ENCODE peak calls at places on chromosomes 13 and 19, in four cellular contexts. One of them, this sample, is unnamed.

GRCh38 chr13:52842440-52842839 is 6.0 kb downstream of the PCDH8 start:
- ATAC-seq in upper lobe of right lung: no peak
- ATAC-seq in upper lobe of left lung: no peak
- ATAC-seq in heart right ventricle: no peak
- ATAC-seq in this sample: no peak

GRCh38 chr19:35421362-35421761 is 26.7 kb upstream of the FFAR2 start:
- ATAC-seq in upper lobe of right lung: no peak
- ATAC-seq in upper lobe of left lung: no peak
- ATAC-seq in heart right ventricle: no peak
- ATAC-seq in this sample: no peak

GRCh38 chr19:37218592-37218935 is 550 bp downstream of the ZNF383 start:
- ATAC-seq in upper lobe of right lung: no peak
- ATAC-seq in upper lobe of left lung: no peak
- ATAC-seq in heart right ventricle: peak; percentile 6
- ATAC-seq in this sample: no peak

GRCh38 chr19:51600940-51601575 is 29.1 kb downstream of the SIGLEC5 start:
- ATAC-seq in upper lobe of right lung: peak; percentile 39
- ATAC-seq in upper lobe of left lung: no peak
- ATAC-seq in heart right ventricle: peak; percentile 16
- ATAC-seq in this sample: no peak

GRCh38 chr19:27675771-27676170 is 1537.2 kb downstream of the UQCRFS1 start:
- ATAC-seq in upper lobe of right lung: no peak
- ATAC-seq in upper lobe of left lung: no peak
- ATAC-seq in heart right ventricle: peak; percentile 32
- ATAC-seq in this sample: no peak

GRCh38 chr13:58827904-58828303 is 1196.4 kb downstream of the PCDH17 start:
- ATAC-seq in upper lobe of right lung: no peak
- ATAC-seq in upper lobe of left lung: no peak
- ATAC-seq in heart right ventricle: no peak
- ATAC-seq in this sample: no peak

GRCh38 chr13:79380943-79381445 is 25.1 kb downstream of the RBM26 start:
- ATAC-seq in upper lobe of right lung: no peak
- ATAC-seq in upper lobe of left lung: no peak
- ATAC-seq in heart right ventricle: no peak
- ATAC-seq in this sample: no peak

GRCh38 chr19:33580026-33580644 is 41.6 kb upstream of the CHST8 start:
- ATAC-seq in upper lobe of right lung: peak; percentile 9
- ATAC-seq in upper lobe of left lung: no peak
- ATAC-seq in heart right ventricle: no peak
- ATAC-seq in this sample: no peak

GRCh38 chr13:113413898-113414282 is 39.4 kb downstream of the ADPRHL1 start:
- ATAC-seq in upper lobe of right lung: peak; percentile 77
- ATAC-seq in upper lobe of left lung: peak; percentile 43
- ATAC-seq in heart right ventricle: peak; percentile 50
- ATAC-seq in this sample: peak; percentile 74

GRCh38 chr19:49874503-49875157 is 2.5 kb downstream of the AKT1S1 start:
- ATAC-seq in upper lobe of right lung: no peak
- ATAC-seq in upper lobe of left lung: no peak
- ATAC-seq in heart right ventricle: no peak
- ATAC-seq in this sample: no peak

GRCh38 chr13:111460548-111461444 is 140.4 kb downstream of the TEX29 start:
- ATAC-seq in upper lobe of right lung: peak; percentile 33
- ATAC-seq in upper lobe of left lung: peak; percentile 29
- ATAC-seq in heart right ventricle: peak; percentile 55
- ATAC-seq in this sample: peak; percentile 31

GRCh38 chr13:50152655-50153309 is 137.5 kb downstream of the KCNRG start:
- ATAC-seq in upper lobe of right lung: no peak
- ATAC-seq in upper lobe of left lung: no peak
- ATAC-seq in heart right ventricle: no peak
- ATAC-seq in this sample: no peak

GRCh38 chr19:12727745-12728433 is 4.2 kb upstream of the TNPO2 start:
- ATAC-seq in upper lobe of right lung: no peak
- ATAC-seq in upper lobe of left lung: no peak
- ATAC-seq in heart right ventricle: no peak
- ATAC-seq in this sample: no peak

GRCh38 chr19:3183721-3184641 is 1.7 kb upstream of the NCLN start:
- ATAC-seq in upper lobe of right lung: no peak
- ATAC-seq in upper lobe of left lung: no peak
- ATAC-seq in heart right ventricle: no peak
- ATAC-seq in this sample: no peak
- H3K27ac ChIP-seq in upper lobe of right lung: peak overlapping the region; percentile 17
- H3K27ac ChIP-seq in upper lobe of left lung: peak overlapping the region; percentile 11
- H3K27ac ChIP-seq in heart right ventricle: peak overlapping the region; percentile 26
- H3K27ac ChIP-seq in this sample: no peak overlapping the region

DNA sequence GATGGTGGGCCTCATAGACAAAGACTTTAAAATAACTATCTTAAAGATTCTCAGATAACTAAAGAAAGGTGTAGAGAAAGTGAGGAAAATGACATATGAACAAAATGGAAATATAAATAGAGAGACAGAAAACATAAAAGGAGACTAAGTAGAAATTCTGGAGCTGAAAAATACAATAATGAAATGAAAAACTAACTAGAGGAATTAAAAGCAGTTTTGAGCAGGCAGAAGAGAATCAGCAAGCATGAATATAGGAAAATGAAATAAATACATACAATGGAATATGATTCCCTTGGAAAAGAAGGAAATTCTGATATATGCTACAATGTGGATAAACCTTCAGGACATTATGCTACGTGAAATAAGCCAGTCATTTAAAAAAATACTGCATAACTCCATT is 3.9 kb downstream of the EEF1AKMT1 start:
- ATAC-seq in upper lobe of right lung: no peak
- ATAC-seq in upper lobe of left lung: no peak
- ATAC-seq in heart right ventricle: no peak
- ATAC-seq in this sample: no peak
- H3K27ac ChIP-seq in upper lobe of right lung: no peak overlapping the region
- H3K27ac ChIP-seq in upper lobe of left lung: no peak overlapping the region
- H3K27ac ChIP-seq in heart right ventricle: no peak overlapping the region
- H3K27ac ChIP-seq in this sample: no peak overlapping the region

GRCh38 chr19:7377196-7377595 is 28.5 kb downstream of the ARHGEF18 start:
- ATAC-seq in upper lobe of right lung: no peak
- ATAC-seq in upper lobe of left lung: no peak
- ATAC-seq in heart right ventricle: no peak
- ATAC-seq in this sample: no peak
- H3K27ac ChIP-seq in upper lobe of right lung: no peak overlapping the region
- H3K27ac ChIP-seq in upper lobe of left lung: no peak overlapping the region
- H3K27ac ChIP-seq in heart right ventricle: no peak overlapping the region
- H3K27ac ChIP-seq in this sample: no peak overlapping the region

GRCh38 chr13:26221721-26222522 is at the start of gene RNF6:
- ATAC-seq in upper lobe of right lung: peak; percentile 98
- ATAC-seq in upper lobe of left lung: peak; percentile 99
- ATAC-seq in heart right ventricle: peak; percentile 99
- ATAC-seq in this sample: peak; percentile 99

GRCh38 chr13:26219726-26220125 is 2.4 kb downstream of the RNF6 start:
- ATAC-seq in upper lobe of right lung: no peak
- ATAC-seq in upper lobe of left lung: no peak
- ATAC-seq in heart right ventricle: no peak
- ATAC-seq in this sample: no peak

GRCh38 chr13:26221399-26221720 is 754 bp downstream of the RNF6 start:
- ATAC-seq in upper lobe of right lung: peak; percentile 64
- ATAC-seq in upper lobe of left lung: peak; percentile 68
- ATAC-seq in heart right ventricle: peak; percentile 37
- ATAC-seq in this sample: peak; percentile 64

GRCh38 chr13:26222523-26223046 is 471 bp upstream of the RNF6 start:
- ATAC-seq in upper lobe of right lung: peak; percentile 69
- ATAC-seq in upper lobe of left lung: peak; percentile 79
- ATAC-seq in heart right ventricle: peak; percentile 71
- ATAC-seq in this sample: peak; percentile 50

DNA sequence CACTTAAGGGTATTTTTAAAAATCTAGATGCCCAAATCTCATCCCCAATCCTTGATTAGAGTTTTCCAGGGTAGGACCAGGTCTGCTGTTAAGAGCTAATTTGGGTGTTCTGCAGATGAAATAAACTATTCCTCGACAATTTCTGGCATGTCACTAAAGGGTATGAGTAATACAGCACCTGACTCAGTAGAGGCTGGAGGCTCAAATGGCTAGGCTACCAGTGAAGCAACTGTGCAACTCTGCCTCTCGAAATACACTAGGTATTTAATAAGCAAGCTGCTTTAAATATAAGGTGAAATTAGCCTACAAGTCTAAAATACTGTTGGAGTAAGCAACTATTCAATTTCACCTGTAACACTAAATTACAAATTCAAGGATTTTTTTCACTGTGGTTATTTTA is 1.5 kb downstream of the RNF6 start:
- ATAC-seq in upper lobe of right lung: no peak
- ATAC-seq in upper lobe of left lung: no peak
- ATAC-seq in heart right ventricle: no peak
- ATAC-seq in this sample: no peak
- H3K27ac ChIP-seq in upper lobe of right lung: peak overlapping the region; percentile 99
- H3K27ac ChIP-seq in upper lobe of left lung: no peak overlapping the region
- H3K27ac ChIP-seq in heart right ventricle: peak overlapping the region; percentile 96
- H3K27ac ChIP-seq in this sample: no peak overlapping the region

GRCh38 chr19:4519172-4519496 is 848 bp upstream of the PLIN4 start:
- ATAC-seq in upper lobe of right lung: no peak
- ATAC-seq in upper lobe of left lung: no peak
- ATAC-seq in heart right ventricle: no peak
- ATAC-seq in this sample: no peak
- H3K27ac ChIP-seq in upper lobe of right lung: no peak overlapping the region
- H3K27ac ChIP-seq in upper lobe of left lung: no peak overlapping the region
- H3K27ac ChIP-seq in heart right ventricle: peak overlapping the region; percentile 65
- H3K27ac ChIP-seq in this sample: peak overlapping the region; percentile 78

GRCh38 chr19:46861691-46862503 is 1.1 kb downstream of the ARHGAP35 start:
- ATAC-seq in upper lobe of right lung: no peak
- ATAC-seq in upper lobe of left lung: no peak
- ATAC-seq in heart right ventricle: no peak
- ATAC-seq in this sample: no peak

GRCh38 chr19:46862974-46863632 is 2.3 kb downstream of the ARHGAP35 start:
- ATAC-seq in upper lobe of right lung: no peak
- ATAC-seq in upper lobe of left lung: no peak
- ATAC-seq in heart right ventricle: no peak
- ATAC-seq in this sample: no peak

GRCh38 chr19:46862504-46862835 is 1.7 kb downstream of the ARHGAP35 start:
- ATAC-seq in upper lobe of right lung: no peak
- ATAC-seq in upper lobe of left lung: no peak
- ATAC-seq in heart right ventricle: no peak
- ATAC-seq in this sample: no peak

GRCh38 chr19:46866407-46867132 is 5.8 kb downstream of the ARHGAP35 start:
- ATAC-seq in upper lobe of right lung: no peak
- ATAC-seq in upper lobe of left lung: no peak
- ATAC-seq in heart right ventricle: no peak
- ATAC-seq in this sample: no peak

DNA sequence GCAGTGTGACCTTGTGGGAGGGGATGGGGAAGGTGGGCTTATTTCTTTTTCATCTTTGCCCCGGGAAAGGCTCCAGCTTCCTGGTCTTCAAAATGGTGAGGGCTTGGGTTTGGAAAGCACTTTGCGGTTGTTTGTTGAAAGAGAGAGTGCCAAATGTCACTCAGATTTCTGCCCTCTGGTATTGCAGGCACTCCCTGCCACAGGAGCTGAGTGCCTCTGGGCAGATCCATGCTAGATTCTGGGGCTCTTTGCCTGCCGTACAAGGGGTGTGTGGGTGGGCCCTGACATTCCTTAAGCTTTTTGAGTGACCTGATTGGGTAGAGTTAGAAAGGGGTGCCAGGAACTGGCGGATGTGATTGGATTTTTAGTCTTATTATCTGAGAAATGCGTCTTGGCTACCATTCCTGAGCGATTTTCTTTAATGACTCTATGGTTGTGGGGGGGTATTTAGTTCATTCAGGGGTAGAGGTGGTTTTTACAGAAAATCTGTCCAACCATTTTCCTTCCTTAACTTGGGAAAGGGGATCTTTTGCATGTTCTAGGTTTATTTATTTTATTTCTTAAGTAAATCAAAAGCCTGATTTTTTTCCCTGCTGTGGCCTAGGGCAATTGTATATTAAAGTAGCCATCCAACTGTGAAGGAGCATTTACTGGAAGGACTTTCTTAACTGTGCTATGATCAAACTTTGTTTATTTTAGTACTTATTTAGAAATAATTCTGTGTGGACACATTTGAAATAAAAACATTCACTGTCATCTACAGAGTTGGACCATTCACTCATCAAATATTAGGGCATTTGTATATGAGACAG is 3.2 kb downstream of the ARHGAP35 start:
- ATAC-seq in upper lobe of right lung: peak; percentile 41
- ATAC-seq in upper lobe of left lung: no peak
- ATAC-seq in heart right ventricle: no peak
- ATAC-seq in this sample: no peak
- H3K27ac ChIP-seq in upper lobe of right lung: peak overlapping the region; percentile 47
- H3K27ac ChIP-seq in upper lobe of left lung: peak overlapping the region; percentile 65
- H3K27ac ChIP-seq in heart right ventricle: peak overlapping the region; percentile 97
- H3K27ac ChIP-seq in this sample: peak overlapping the region; percentile 73

GRCh38 chr19:45790942-45791341 is 1.7 kb downstream of the DMWD start:
- ATAC-seq in upper lobe of right lung: peak; percentile 59
- ATAC-seq in upper lobe of left lung: no peak
- ATAC-seq in heart right ventricle: no peak
- ATAC-seq in this sample: no peak

GRCh38 chr19:45793178-45793564 is 526 bp upstream of the DMWD start:
- ATAC-seq in upper lobe of right lung: no peak
- ATAC-seq in upper lobe of left lung: no peak
- ATAC-seq in heart right ventricle: no peak
- ATAC-seq in this sample: no peak

GRCh38 chr19:45789035-45789786 is 3.4 kb downstream of the DMWD start:
- ATAC-seq in upper lobe of right lung: no peak
- ATAC-seq in upper lobe of left lung: no peak
- ATAC-seq in heart right ventricle: no peak
- ATAC-seq in this sample: no peak

GRCh38 chr19:45792482-45793177 is at the start of gene DMWD:
- ATAC-seq in upper lobe of right lung: peak; percentile 98
- ATAC-seq in upper lobe of left lung: peak; percentile 99
- ATAC-seq in heart right ventricle: peak; percentile 98
- ATAC-seq in this sample: peak; percentile 99

DNA sequence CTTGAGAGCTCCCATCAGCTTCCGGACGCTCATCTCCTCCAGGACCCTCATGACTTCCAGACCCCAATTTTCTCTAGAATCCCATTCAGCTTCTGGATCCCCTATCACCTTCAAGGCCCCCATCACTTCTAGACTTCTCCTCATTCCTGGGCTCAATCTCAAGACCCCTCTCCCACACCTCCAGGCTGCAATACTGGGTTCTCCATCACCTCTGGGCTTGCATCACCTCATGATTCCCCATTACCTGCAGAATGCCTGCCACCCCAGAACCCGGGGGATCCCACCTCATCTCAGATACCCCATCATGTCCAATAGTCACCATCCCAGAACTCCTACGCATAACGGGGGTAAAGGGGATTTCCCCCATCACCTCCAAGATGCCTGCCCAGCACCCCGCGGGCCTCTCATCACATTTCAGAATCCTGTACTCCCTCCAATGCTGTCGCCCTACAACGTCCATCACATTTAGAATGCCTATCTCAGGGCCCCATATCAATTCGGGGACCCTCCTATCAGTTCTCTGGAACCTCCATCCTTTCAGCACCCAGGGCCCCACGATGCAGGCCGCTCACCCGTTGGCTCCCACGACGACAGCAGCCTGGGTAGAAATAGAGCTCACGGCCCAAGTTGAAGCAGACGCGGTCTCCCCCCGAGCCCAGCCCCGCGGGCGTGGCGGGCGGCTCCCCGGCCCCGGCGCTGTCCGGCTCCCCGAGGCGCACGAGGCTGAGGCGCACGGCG is 732 bp downstream of the DMWD start:
- ATAC-seq in upper lobe of right lung: no peak
- ATAC-seq in upper lobe of left lung: no peak
- ATAC-seq in heart right ventricle: no peak
- ATAC-seq in this sample: no peak
- H3K27ac ChIP-seq in upper lobe of right lung: peak overlapping the region; percentile 65
- H3K27ac ChIP-seq in upper lobe of left lung: peak overlapping the region; percentile 82
- H3K27ac ChIP-seq in heart right ventricle: peak overlapping the region; percentile 84
- H3K27ac ChIP-seq in this sample: peak overlapping the region; percentile 95